ENCODE peak calls at places on chromosomes 4 and X, in ten cellular contexts. One of them, this sample, is unnamed.

GRCh38 chr4:80138556-80139538 is 58.5 kb upstream of the PRDM8 start:
- DNase-seq in mesendoderm: no peak
- DNase-seq in stimulated activated CD8-positive, alpha-beta memory T cell treated with anti-CD3 and anti-CD28 coated beads, Interleukin-4, amount 100 ng/mL, for 4 hours: peak; percentile 15
- DNase-seq in spleen: peak; percentile 49
- DNase-seq in T-cell: peak; percentile 58
- DNase-seq in HCEC 1CT: peak; percentile 78
- DNase-seq in hepatic stellate cell: no peak
- DNase-seq in pons: no peak
- DNase-seq in HT-29: no peak
- DNase-seq in left ventricle myocardium superior: no peak
- DNase-seq in this sample: peak; percentile 30

GRCh38 chr4:3440011-3440410 is 1.8 kb upstream of the HGFAC start:
- DNase-seq in mesendoderm: no peak
- DNase-seq in stimulated activated CD8-positive, alpha-beta memory T cell treated with anti-CD3 and anti-CD28 coated beads, Interleukin-4, amount 100 ng/mL, for 4 hours: no peak
- DNase-seq in spleen: no peak
- DNase-seq in T-cell: no peak
- DNase-seq in HCEC 1CT: no peak
- DNase-seq in hepatic stellate cell: no peak
- DNase-seq in pons: no peak
- DNase-seq in HT-29: no peak
- DNase-seq in left ventricle myocardium superior: peak; percentile 21
- DNase-seq in this sample: no peak

GRCh38 chr4:129899849-129900248 is 803.9 kb downstream of the C4orf33 start:
- DNase-seq in mesendoderm: peak; percentile 6
- DNase-seq in stimulated activated CD8-positive, alpha-beta memory T cell treated with anti-CD3 and anti-CD28 coated beads, Interleukin-4, amount 100 ng/mL, for 4 hours: no peak
- DNase-seq in spleen: no peak
- DNase-seq in T-cell: no peak
- DNase-seq in HCEC 1CT: no peak
- DNase-seq in hepatic stellate cell: no peak
- DNase-seq in pons: no peak
- DNase-seq in HT-29: no peak
- DNase-seq in left ventricle myocardium superior: no peak
- DNase-seq in this sample: no peak

GRCh38 chrX:45788941-45789348 is 588.3 kb upstream of the DIPK2B start:
- DNase-seq in mesendoderm: peak; percentile 69
- DNase-seq in stimulated activated CD8-positive, alpha-beta memory T cell treated with anti-CD3 and anti-CD28 coated beads, Interleukin-4, amount 100 ng/mL, for 4 hours: no peak
- DNase-seq in spleen: peak; percentile 79
- DNase-seq in T-cell: no peak
- DNase-seq in HCEC 1CT: peak; percentile 63
- DNase-seq in hepatic stellate cell: no peak
- DNase-seq in pons: no peak
- DNase-seq in HT-29: peak; percentile 70
- DNase-seq in left ventricle myocardium superior: peak; percentile 56
- DNase-seq in this sample: no peak

GRCh38 chrX:115147220-115147619 is 42.0 kb upstream of the RBMXL3 start:
- DNase-seq in mesendoderm: peak; percentile 4
- DNase-seq in stimulated activated CD8-positive, alpha-beta memory T cell treated with anti-CD3 and anti-CD28 coated beads, Interleukin-4, amount 100 ng/mL, for 4 hours: no peak
- DNase-seq in spleen: no peak
- DNase-seq in T-cell: no peak
- DNase-seq in HCEC 1CT: peak; percentile 31
- DNase-seq in hepatic stellate cell: peak; percentile 1
- DNase-seq in pons: no peak
- DNase-seq in HT-29: peak; percentile 18
- DNase-seq in left ventricle myocardium superior: no peak
- DNase-seq in this sample: no peak

GRCh38 chrX:47222776-47223350 is 4.4 kb downstream of the CDK16 start:
- DNase-seq in mesendoderm: peak; percentile 63
- DNase-seq in stimulated activated CD8-positive, alpha-beta memory T cell treated with anti-CD3 and anti-CD28 coated beads, Interleukin-4, amount 100 ng/mL, for 4 hours: no peak
- DNase-seq in spleen: peak; percentile 66
- DNase-seq in T-cell: no peak
- DNase-seq in HCEC 1CT: no peak
- DNase-seq in hepatic stellate cell: no peak
- DNase-seq in pons: no peak
- DNase-seq in HT-29: no peak
- DNase-seq in left ventricle myocardium superior: no peak
- DNase-seq in this sample: peak; percentile 72

GRCh38 chr4:20393486-20394100 is 141.9 kb downstream of the SLIT2 start:
- DNase-seq in mesendoderm: no peak
- DNase-seq in stimulated activated CD8-positive, alpha-beta memory T cell treated with anti-CD3 and anti-CD28 coated beads, Interleukin-4, amount 100 ng/mL, for 4 hours: no peak
- DNase-seq in spleen: no peak
- DNase-seq in T-cell: no peak
- DNase-seq in HCEC 1CT: no peak
- DNase-seq in hepatic stellate cell: no peak
- DNase-seq in pons: peak; percentile 45
- DNase-seq in HT-29: no peak
- DNase-seq in left ventricle myocardium superior: no peak
- DNase-seq in this sample: no peak

GRCh38 chr4:67764183-67764582 is 10.0 kb upstream of the GNRHR start:
- DNase-seq in mesendoderm: no peak
- DNase-seq in stimulated activated CD8-positive, alpha-beta memory T cell treated with anti-CD3 and anti-CD28 coated beads, Interleukin-4, amount 100 ng/mL, for 4 hours: no peak
- DNase-seq in spleen: no peak
- DNase-seq in T-cell: no peak
- DNase-seq in HCEC 1CT: no peak
- DNase-seq in hepatic stellate cell: no peak
- DNase-seq in pons: no peak
- DNase-seq in HT-29: no peak
- DNase-seq in left ventricle myocardium superior: no peak
- DNase-seq in this sample: no peak

GRCh38 chr4:56050584-56050983 is 101.8 kb downstream of the CEP135 start:
- DNase-seq in mesendoderm: peak; percentile 37
- DNase-seq in stimulated activated CD8-positive, alpha-beta memory T cell treated with anti-CD3 and anti-CD28 coated beads, Interleukin-4, amount 100 ng/mL, for 4 hours: no peak
- DNase-seq in spleen: no peak
- DNase-seq in T-cell: no peak
- DNase-seq in HCEC 1CT: no peak
- DNase-seq in hepatic stellate cell: no peak
- DNase-seq in pons: no peak
- DNase-seq in HT-29: peak; percentile 4
- DNase-seq in left ventricle myocardium superior: no peak
- DNase-seq in this sample: no peak

GRCh38 chrX:153582896-153583295 is 16.0 kb downstream of the CCNQ start:
- DNase-seq in mesendoderm: no peak
- DNase-seq in stimulated activated CD8-positive, alpha-beta memory T cell treated with anti-CD3 and anti-CD28 coated beads, Interleukin-4, amount 100 ng/mL, for 4 hours: peak; percentile 34
- DNase-seq in spleen: peak; percentile 90
- DNase-seq in T-cell: peak; percentile 64
- DNase-seq in HCEC 1CT: no peak
- DNase-seq in hepatic stellate cell: no peak
- DNase-seq in pons: no peak
- DNase-seq in HT-29: no peak
- DNase-seq in left ventricle myocardium superior: peak; percentile 47
- DNase-seq in this sample: no peak

GRCh38 chrX:34299451-34299967 is 167.4 kb upstream of the FAM47A start:
- DNase-seq in mesendoderm: peak; percentile 75
- DNase-seq in stimulated activated CD8-positive, alpha-beta memory T cell treated with anti-CD3 and anti-CD28 coated beads, Interleukin-4, amount 100 ng/mL, for 4 hours: no peak
- DNase-seq in spleen: no peak
- DNase-seq in T-cell: no peak
- DNase-seq in HCEC 1CT: no peak
- DNase-seq in hepatic stellate cell: no peak
- DNase-seq in pons: no peak
- DNase-seq in HT-29: no peak
- DNase-seq in left ventricle myocardium superior: no peak
- DNase-seq in this sample: no peak

GRCh38 chrX:71536285-71536684 is 3.4 kb downstream of the OGT start:
- DNase-seq in mesendoderm: no peak
- DNase-seq in stimulated activated CD8-positive, alpha-beta memory T cell treated with anti-CD3 and anti-CD28 coated beads, Interleukin-4, amount 100 ng/mL, for 4 hours: no peak
- DNase-seq in spleen: no peak
- DNase-seq in T-cell: no peak
- DNase-seq in HCEC 1CT: no peak
- DNase-seq in hepatic stellate cell: no peak
- DNase-seq in pons: peak; percentile 15
- DNase-seq in HT-29: no peak
- DNase-seq in left ventricle myocardium superior: no peak
- DNase-seq in this sample: no peak

GRCh38 chrX:16822723-16823122 is 36.5 kb downstream of the TXLNG start:
- DNase-seq in mesendoderm: no peak
- DNase-seq in stimulated activated CD8-positive, alpha-beta memory T cell treated with anti-CD3 and anti-CD28 coated beads, Interleukin-4, amount 100 ng/mL, for 4 hours: no peak
- DNase-seq in spleen: no peak
- DNase-seq in T-cell: no peak
- DNase-seq in HCEC 1CT: peak; percentile 60
- DNase-seq in hepatic stellate cell: peak; percentile 60
- DNase-seq in pons: no peak
- DNase-seq in HT-29: no peak
- DNase-seq in left ventricle myocardium superior: no peak
- DNase-seq in this sample: no peak

This sample was measured in lower leg skin.